ENCODE peak calls at places on chromosomes 1 and 21, in ten cellular contexts. Q is HCT116, V is K562, M is lower lobe of right lung, I is colonic mucosa, F is hepatocyte, J is spleen, Y is tibial nerve, A is neural progenitor cell, D is ovary. T is an unnamed sample.

GRCh38 chr21:29238967-29239289 is 59.8 kb upstream of the BACH1 start:
- DNase-seq in Q (no peak), V (no peak), M (no peak), I (no peak), F (no peak), J (no peak), Y (peak; percentile 53), A (no peak), D (no peak), T (no peak)

GRCh38 chr1:224632921-224633321 is 16.8 kb downstream of the CNIH3 start:
- DNase-seq in Q (no peak), V (no peak), M (no peak), I (no peak), F (no peak), J (no peak), Y (no peak), A (peak; percentile 50), D (no peak), T (no peak)

GRCh38 chr21:28436286-28436932 is 556.3 kb downstream of the LTN1 start:
- DNase-seq in Q (no peak), V (no peak), M (no peak), I (no peak), F (peak; percentile 45), J (no peak), Y (no peak), A (no peak), D (no peak), T (no peak)

GRCh38 chr1:224668991-224669390 is 52.9 kb downstream of the CNIH3 start:
- DNase-seq in Q (no peak), V (no peak), M (no peak), I (no peak), F (peak; percentile 23), J (no peak), Y (no peak), A (no peak), D (no peak), T (no peak)

GRCh38 chr21:16117851-16118592 is 388.2 kb downstream of the USP25 start:
- DNase-seq in Q (no peak), V (no peak), M (no peak), I (no peak), F (peak; percentile 8), J (no peak), Y (no peak), A (no peak), D (no peak), T (no peak)

GRCh38 chr1:221725683-221726330 is 16.1 kb downstream of the DUSP10 start:
- DNase-seq in Q (no peak), V (no peak), M (no peak), I (no peak), F (no peak), J (no peak), Y (no peak), A (no peak), D (no peak), T (no peak)

GRCh38 chr1:157162345-157162744 is 24.1 kb upstream of the ETV3 start:
- DNase-seq in Q (no peak), V (no peak), M (no peak), I (no peak), F (peak; percentile 26), J (no peak), Y (no peak), A (no peak), D (no peak), T (no peak)

GRCh38 chr21:26124896-26125295 is 45.7 kb downstream of the APP start:
- DNase-seq in Q (no peak), V (no peak), M (no peak), I (no peak), F (no peak), J (no peak), Y (no peak), A (no peak), D (no peak), T (no peak)

GRCh38 chr1:92203105-92203504 is 14.6 kb upstream of the C1orf146 start:
- DNase-seq in Q (no peak), V (no peak), M (no peak), I (no peak), F (no peak), J (no peak), Y (no peak), A (no peak), D (no peak), T (no peak)

DNA sequence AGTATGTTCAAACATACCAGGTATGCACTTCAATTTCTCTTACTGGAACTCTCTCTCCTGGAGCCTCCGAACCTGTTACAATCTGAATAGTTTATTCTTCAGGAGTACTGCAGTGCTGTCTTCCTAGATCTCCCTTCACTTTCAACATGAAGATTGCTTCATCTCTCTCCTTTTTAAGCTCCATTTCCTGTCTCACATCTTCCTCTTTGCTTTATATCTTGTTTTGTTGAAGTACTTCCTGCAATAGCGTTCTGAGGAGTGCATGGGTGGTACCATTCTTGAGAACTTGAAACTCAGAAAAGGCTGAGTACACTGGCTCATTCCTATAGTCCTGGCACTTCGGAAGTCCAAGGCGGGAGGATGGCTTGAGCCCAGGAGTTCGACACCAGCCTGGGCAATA is 15.7 kb upstream of the C1orf146 start:
- DNase-seq in Q (no peak), V (no peak), M (no peak), I (no peak), F (no peak), J (no peak), Y (no peak), A (no peak), D (no peak), T (no peak)
- H3K27ac ChIP-seq in Q (no peak overlapping the region), V (no peak overlapping the region), M (no peak overlapping the region), I (no peak overlapping the region), F (no peak overlapping the region), J (no peak overlapping the region), Y (no peak overlapping the region), A (no peak overlapping the region), D (no peak overlapping the region), T (no peak overlapping the region)

DNA sequence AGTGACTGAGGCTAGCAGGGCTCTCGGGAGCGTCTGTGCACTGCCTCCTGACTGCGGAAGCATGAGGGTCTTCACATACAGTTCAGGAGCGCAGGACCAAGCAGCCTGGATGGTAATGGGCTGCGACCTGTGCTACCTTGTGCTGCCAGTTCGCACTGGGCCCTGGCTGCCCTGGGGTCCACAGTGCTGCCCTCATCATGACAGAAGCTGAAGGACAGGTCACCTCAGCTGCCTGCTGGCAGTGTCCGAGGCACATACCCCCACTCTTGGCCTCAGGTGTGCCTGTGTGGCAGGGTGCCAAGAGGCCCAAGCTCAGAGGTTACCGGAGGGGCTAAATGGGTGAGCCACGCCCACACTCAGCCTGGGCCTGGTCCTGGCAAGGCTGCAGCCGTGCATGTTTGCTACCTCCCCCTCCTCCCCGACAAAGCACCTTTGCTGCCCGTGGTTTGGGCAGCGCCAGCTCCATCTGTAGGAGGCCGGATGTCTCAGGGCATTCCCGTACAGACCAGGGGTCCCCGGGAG is 4.4 kb downstream of the JMJD4 start:
- DNase-seq in Q (no peak), V (peak; percentile 27), M (peak; percentile 45), I (no peak), F (no peak), J (no peak), Y (no peak), A (no peak), D (no peak), T (peak; percentile 81)
- TF ChIP-seq CTCF in Q (no peak), V (no peak), M (no peak), I (no peak), F (no peak), J (no peak), Y (peak; percentile 1), A (no peak), D (peak; percentile 4), T (no peak)

GRCh38 chr1:183653468-183653794 is 315 bp upstream of the APOBEC4 start:
- DNase-seq in Q (no peak), V (no peak), M (no peak), I (no peak), F (no peak), J (no peak), Y (no peak), A (no peak), D (no peak), T (no peak)

GRCh38 chr1:183653876-183654451 is 848 bp upstream of the APOBEC4 start:
- DNase-seq in Q (no peak), V (no peak), M (no peak), I (no peak), F (no peak), J (no peak), Y (no peak), A (no peak), D (no peak), T (no peak)

GRCh38 chr1:183651621-183652020 is 1.5 kb downstream of the APOBEC4 start:
- DNase-seq in Q (no peak), V (no peak), M (no peak), I (no peak), F (no peak), J (no peak), Y (no peak), A (no peak), D (no peak), T (no peak)

GRCh38 chr1:183652547-183653467 is at the start of gene APOBEC4:
- DNase-seq in Q (no peak), V (no peak), M (no peak), I (peak; percentile 46), F (peak; percentile 73), J (no peak), Y (no peak), A (no peak), D (no peak), T (no peak)

DNA sequence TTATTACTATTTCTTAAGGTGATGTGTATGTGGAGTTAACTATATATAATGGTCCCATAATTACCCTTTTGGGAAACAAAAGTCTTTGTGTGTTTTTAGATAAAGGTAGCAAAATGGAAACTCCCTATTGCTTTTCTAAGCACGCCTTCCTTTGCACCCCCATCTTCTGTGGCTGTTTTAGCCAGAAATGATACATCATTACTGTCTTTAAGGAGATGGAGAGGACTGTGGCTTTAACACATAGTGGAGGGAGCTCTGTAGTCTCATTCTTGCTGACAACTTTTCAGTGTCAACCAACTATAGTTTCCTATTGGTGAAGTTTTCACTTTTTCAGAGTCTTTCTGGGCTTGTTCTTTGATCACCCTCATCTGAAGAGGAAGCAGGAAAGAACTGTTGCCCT is 1.0 kb downstream of the APOBEC4 start:
- DNase-seq in Q (no peak), V (no peak), M (no peak), I (no peak), F (no peak), J (no peak), Y (no peak), A (no peak), D (no peak), T (no peak)
- H3K27ac ChIP-seq in Q (no peak overlapping the region), V (no peak overlapping the region), M (peak overlapping the region; percentile 73), I (no peak overlapping the region), F (peak overlapping the region; percentile 71), J (peak overlapping the region; percentile 76), Y (no peak overlapping the region), A (no peak overlapping the region), D (no peak overlapping the region), T (no peak overlapping the region)

GRCh38 chr1:193184776-193185175 is 1.6 kb downstream of the B3GALT2 start:
- DNase-seq in Q (no peak), V (no peak), M (no peak), I (no peak), F (no peak), J (no peak), Y (no peak), A (no peak), D (no peak), T (no peak)

GRCh38 chr1:193183019-193183643 is 3.3 kb downstream of the B3GALT2 start:
- DNase-seq in Q (peak; percentile 51), V (peak; percentile 34), M (no peak), I (peak; percentile 29), F (peak; percentile 77), J (no peak), Y (no peak), A (peak; percentile 50), D (no peak), T (no peak)

GRCh38 chr1:193185206-193185605 is 1.2 kb downstream of the B3GALT2 start:
- DNase-seq in Q (no peak), V (no peak), M (no peak), I (no peak), F (no peak), J (no peak), Y (no peak), A (no peak), D (no peak), T (no peak)

GRCh38 chr1:193187114-193187513 is 701 bp upstream of the B3GALT2 start:
- DNase-seq in Q (no peak), V (no peak), M (no peak), I (no peak), F (no peak), J (no peak), Y (no peak), A (no peak), D (no peak), T (no peak)

GRCh38 chr1:193185861-193186714 is at the start of gene B3GALT2:
- DNase-seq in Q (no peak), V (no peak), M (no peak), I (peak; percentile 65), F (peak; percentile 50), J (no peak), Y (peak; percentile 21), A (peak; percentile 5), D (peak; percentile 41), T (no peak)
- TF ChIP-seq CTCF in Q (no peak), V (no peak), M (no peak), I (no peak), F (no peak), J (no peak), Y (no peak), A (no peak), D (no peak), T (no peak)